ENCODE peak calls at places on chromosomes 7 and 10, in seven cellular contexts. S, X, G, J, A, V and L are unnamed samples. For H3K9me2, the result is how much of the 10 kb centered on the place peaks cover.

GRCh38 chr10:100736809-100737358 is 8.5 kb upstream of the PAX2 start:
- DNase-seq in X (no peak), G (no peak), V (no peak), J (no peak), A (no peak), S (no peak), L (no peak)

GRCh38 chr10:62805139-62806092 is 896 bp downstream of the ADO start:
- DNase-seq in V (peak), G (peak), J (peak), A (peak), X (peak), S (peak), L (peak)

GRCh38 chr10:17454181-17454800 is at the start of gene ST8SIA6:
- DNase-seq in G (peak), J (no peak), X (peak), A (peak), V (no peak), S (peak), L (peak)

GRCh38 chr7:156947120-156947843 is 2.2 kb upstream of the NOM1 start:
- DNase-seq in V (no peak), A (no peak), G (no peak), S (no peak), J (no peak), X (peak), L (no peak)

GRCh38 chr10:77669892-77670291 is 32.3 kb upstream of the KCNMA1 start:
- DNase-seq in S (no peak), A (no peak), G (peak), X (peak), V (no peak), J (no peak), L (no peak)

GRCh38 chr10:28489201-28489600 is 43.7 kb upstream of the WAC start:
- DNase-seq in A (no peak), G (no peak), J (no peak), X (no peak), V (no peak), S (no peak), L (no peak)

GRCh38 chr7:141544831-141545230 is 6.4 kb upstream of the AGK start:
- DNase-seq in J (no peak), V (no peak), G (no peak), S (no peak), A (no peak), X (no peak), L (no peak)

GRCh38 chr7:952548-953441 is 1.7 kb downstream of the ADAP1 start:
- DNase-seq in J (no peak), V (no peak), A (no peak), G (no peak), S (no peak), X (no peak), L (peak)

GRCh38 chr7:150784954-150785353 is 15.2 kb downstream of the TMEM176B start:
- DNase-seq in G (no peak), A (no peak), S (peak), J (no peak), X (no peak), V (no peak), L (no peak)

GRCh38 chr7:108146070-108146842 is 16.1 kb upstream of the LAMB4 start:
- DNase-seq in V (peak), J (peak), X (peak), A (peak), G (peak), S (peak), L (peak)
- H3K4me3 ChIP-seq in V (no peak), J (no peak), X (peak), A (no peak), G (peak), S (no peak), L (no peak)

GRCh38 chr7:54709283-54709682 is 49.7 kb downstream of the SEC61G start:
- DNase-seq in G (no peak), J (no peak), A (no peak), X (no peak), V (no peak), S (no peak), L (no peak)

GRCh38 chr7:54711900-54712595 is 47.0 kb downstream of the SEC61G start:
- DNase-seq in X (no peak), G (no peak), A (no peak), S (no peak), V (no peak), J (no peak), L (no peak)

GRCh38 chr7:54712777-54713176 is 46.2 kb downstream of the SEC61G start:
- DNase-seq in S (no peak), X (no peak), G (no peak), J (no peak), A (no peak), V (no peak), L (no peak)
- H3K9me2 ChIP-seq in S (under half), X (under half), G (under half), J (under half), A (under half), V (under half), L (under half)

GRCh38 chr10:60305394-60305892 is 84.2 kb downstream of the ANK3 start:
- DNase-seq in A (no peak), J (no peak), G (peak), X (no peak), S (no peak), V (no peak), L (peak)
- H3K4me3 ChIP-seq in A (no peak), J (no peak), G (peak), X (no peak), S (no peak), V (no peak), L (no peak)

DNA sequence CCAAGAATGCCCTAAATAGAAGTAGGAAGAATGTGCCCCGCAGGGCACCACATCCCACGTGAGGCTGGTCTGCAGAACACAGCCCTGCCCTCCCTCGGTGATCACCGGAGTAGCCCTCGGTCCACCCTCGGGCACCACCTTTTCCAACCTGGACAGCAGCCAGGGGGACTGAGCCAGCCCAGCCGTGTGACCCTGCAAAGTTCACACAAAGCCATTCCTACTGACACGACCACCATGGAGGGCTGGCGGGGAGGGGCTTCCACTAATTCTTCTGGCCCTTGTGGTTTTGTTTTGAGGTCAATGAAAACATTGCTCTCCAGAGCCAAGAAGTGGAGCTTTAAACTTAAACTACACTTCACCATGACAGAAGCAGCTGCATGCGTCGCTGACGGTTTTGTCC is 132.1 kb downstream of the TCERG1L start:
- DNase-seq in G (no peak), V (no peak), J (no peak), S (no peak), X (no peak), A (no peak), L (no peak)
- H3K9me2 ChIP-seq in G (under half), V (under half), J (under half), S (under half), X (under half), A (under half), L (under half)

GRCh38 chr10:129972145-129972965 is 8.3 kb upstream of the EBF3 start:
- DNase-seq in S (peak), J (no peak), X (no peak), A (no peak), V (no peak), G (peak), L (peak)
- H3K4me3 ChIP-seq in S (no peak), J (no peak), X (peak), A (no peak), V (no peak), G (peak), L (no peak)

GRCh38 chr7:131897016-131897789 is 340.8 kb upstream of the PODXL start:
- DNase-seq in A (no peak), X (peak), S (no peak), J (no peak), V (no peak), G (peak), L (peak)
- H3K9me2 ChIP-seq in A (under half), X (under half), S (under half), J (under half), V (under half), G (under half), L (under half)

GRCh38 chr10:23381298-23381697 is 36.7 kb upstream of the C10orf67 start:
- DNase-seq in G (no peak), J (no peak), A (no peak), S (no peak), V (no peak), X (no peak), L (no peak)
- H3K4me3 ChIP-seq in G (no peak), J (no peak), A (no peak), S (no peak), V (no peak), X (no peak), L (no peak)

DNA sequence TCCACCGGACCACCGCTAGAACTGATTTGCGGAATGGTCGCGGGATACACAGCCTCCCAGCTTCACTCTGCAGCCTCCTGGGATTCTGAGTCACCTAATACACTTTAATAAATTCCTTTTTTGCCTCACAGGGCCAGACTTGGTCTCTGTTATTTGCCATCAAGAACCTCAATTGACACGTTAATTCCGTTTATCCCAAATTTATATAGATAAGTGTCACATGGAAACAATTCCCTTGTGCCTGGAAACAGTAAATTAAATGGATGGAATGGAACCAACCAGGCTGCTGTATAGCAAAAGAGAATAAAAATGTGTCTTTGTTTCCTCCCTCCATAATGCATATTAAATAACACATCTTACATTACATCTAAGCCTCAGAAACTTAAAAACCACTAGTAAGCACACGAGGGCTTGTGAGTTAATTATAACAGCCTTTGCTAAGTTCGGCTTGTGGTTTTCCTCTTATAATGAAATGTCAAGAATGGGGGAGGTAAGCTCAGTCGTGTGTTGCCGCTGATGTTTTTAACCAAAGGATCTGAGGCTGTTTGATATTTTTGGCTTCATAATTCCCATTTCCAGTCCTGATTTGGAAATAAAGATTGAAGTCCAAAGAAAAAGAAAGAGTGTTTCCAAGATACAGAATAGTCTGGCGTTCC is 52.1 kb downstream of the ADRB1 start:
- DNase-seq in S (no peak), A (no peak), G (no peak), X (no peak), J (peak), V (peak), L (peak)
- H3K9me2 ChIP-seq in S (under half), A (under half), G (under half), X (under half), J (under half), V (under half), L (under half)

DNA sequence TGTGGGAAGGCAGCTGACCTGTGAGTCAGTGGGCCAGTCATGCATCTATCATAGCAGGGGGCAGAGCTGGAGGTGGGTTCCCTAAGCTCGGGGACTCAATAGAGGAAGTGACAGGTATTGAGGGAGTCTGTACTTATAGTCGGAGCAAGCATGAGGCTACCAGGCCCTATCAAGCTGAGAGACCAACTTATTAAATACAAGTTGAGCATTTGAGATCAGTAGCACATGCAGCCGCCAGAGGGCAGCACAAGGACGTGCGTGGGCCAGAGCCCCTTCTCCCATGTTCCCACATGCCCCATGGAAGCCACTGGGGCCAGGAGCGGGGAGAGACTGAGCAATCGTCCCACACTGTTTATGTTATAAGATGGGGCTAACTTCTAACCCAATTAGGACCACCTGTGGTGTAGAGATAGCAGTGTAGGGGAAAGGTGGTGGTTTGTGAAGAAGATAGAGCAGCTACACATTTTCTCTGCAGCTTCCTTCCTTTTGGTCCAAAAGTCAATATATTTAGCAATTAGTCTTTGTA is 13.0 kb upstream of the STK31 start:
- DNase-seq in G (peak), X (peak), A (peak), V (peak), J (peak), S (peak), L (peak)
- H3K4me3 ChIP-seq in G (no peak), X (no peak), A (no peak), V (no peak), J (no peak), S (no peak), L (no peak)

DNA sequence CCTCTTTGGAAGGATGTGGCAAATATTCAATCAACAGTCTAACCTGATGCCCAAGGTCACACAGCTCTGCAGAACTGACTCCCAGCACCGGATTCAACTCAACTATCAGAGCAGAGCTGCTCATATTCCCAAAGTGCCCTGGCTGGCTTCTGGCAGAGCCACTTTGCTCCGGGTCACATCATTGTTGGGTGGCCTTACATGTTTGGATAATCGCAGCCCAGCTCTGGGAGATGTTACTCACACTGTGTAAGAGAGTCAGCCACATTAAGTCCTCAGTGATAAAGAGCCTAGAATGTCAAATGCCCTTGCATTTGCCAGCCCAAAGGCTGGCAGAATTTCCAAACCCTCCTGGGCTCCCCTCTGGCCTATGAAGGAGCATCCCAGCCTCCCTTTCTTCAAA is 79.8 kb upstream of the PDE1C start:
- DNase-seq in X (no peak), A (no peak), J (no peak), G (no peak), V (no peak), S (no peak), L (no peak)
- H3K9me2 ChIP-seq in X (under half), A (under half), J (under half), G (under half), V (under half), S (under half), L (under half)